ENCODE peak calls at places on chromosomes 2 and 18, in nine cellular contexts. W is pancreas; I is aorta; A is right lobe of liver; G is cardiac muscle cell; Q is OCI-LY7; H is CD8-positive, alpha-beta memory T cell; R is heart right ventricle; F is CD4-positive, alpha-beta memory T cell. L is an unnamed sample.

GRCh38 chr18:9348079-9348671 is 13.6 kb downstream of the TWSG1 start:
- DNase-seq in W (no peak), I (no peak), A (no peak), G (no peak), Q (no peak), H (no peak), R (no peak), F (no peak), L (no peak)

GRCh38 chr18:30727849-30728248 is 314.7 kb downstream of the DSC3 start:
- DNase-seq in W (no peak), I (no peak), A (no peak), G (no peak), Q (no peak), H (no peak), R (no peak), F (no peak), L (no peak)

GRCh38 chr2:30639836-30640235 is 167.4 kb downstream of the CAPN13 start:
- DNase-seq in W (no peak), I (no peak), A (no peak), G (no peak), Q (no peak), H (no peak), R (no peak), F (no peak), L (no peak)

GRCh38 chr2:164314148-164314547 is 307.1 kb downstream of the GRB14 start:
- DNase-seq in W (no peak), I (no peak), A (no peak), G (peak; percentile 29), Q (no peak), H (no peak), R (no peak), F (no peak), L (no peak)

GRCh38 chr18:7116832-7117389 is 686 bp downstream of the LAMA1 start:
- DNase-seq in W (peak; percentile 55), I (no peak), A (no peak), G (peak; percentile 63), Q (no peak), H (no peak), R (no peak), F (no peak), L (no peak)

GRCh38 chr2:72023678-72024390 is 123.8 kb downstream of the CYP26B1 start:
- DNase-seq in W (no peak), I (peak; percentile 25), A (peak; percentile 18), G (no peak), Q (no peak), H (no peak), R (peak; percentile 0), F (no peak), L (no peak)

GRCh38 chr2:223797811-223798721 is 39.3 kb downstream of the AP1S3 start:
- DNase-seq in W (no peak), I (no peak), A (no peak), G (peak; percentile 40), Q (peak; percentile 83), H (no peak), R (no peak), F (no peak), L (peak; percentile 81)

GRCh38 chr2:145116834-145117233 is 596.9 kb upstream of the ZEB2 start:
- DNase-seq in W (no peak), I (no peak), A (no peak), G (no peak), Q (no peak), H (no peak), R (no peak), F (no peak), L (no peak)

GRCh38 chr2:203590496-203590895 is 55.4 kb upstream of the RAPH1 start:
- DNase-seq in W (no peak), I (no peak), A (no peak), G (no peak), Q (no peak), H (no peak), R (no peak), F (no peak), L (no peak)

GRCh38 chr2:14903709-14904374 is 271.3 kb downstream of the LRATD1 start:
- DNase-seq in W (peak; percentile 57), I (no peak), A (peak; percentile 60), G (peak; percentile 53), Q (peak; percentile 75), H (peak; percentile 1), R (no peak), F (peak; percentile 4), L (peak; percentile 52)

DNA sequence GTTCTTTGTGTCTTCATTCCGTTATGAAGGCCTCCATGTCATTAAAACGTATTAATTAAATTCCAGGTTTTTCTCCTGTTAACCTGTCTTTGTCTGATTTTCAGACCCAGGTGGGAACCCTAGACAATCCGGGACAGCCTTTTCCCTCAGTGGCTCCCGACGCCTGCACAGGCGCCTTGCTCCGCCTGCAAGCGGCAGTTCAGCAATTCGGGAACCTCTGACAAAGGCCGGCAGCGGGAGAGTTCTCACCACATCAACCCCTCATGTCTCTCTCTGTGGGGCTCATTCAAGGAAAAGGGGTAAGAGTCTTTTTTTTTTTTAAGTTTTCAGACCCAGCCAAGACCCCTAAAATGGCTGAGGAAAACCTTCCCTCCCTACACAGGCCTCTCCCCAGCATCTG is 259.8 kb upstream of the SALL3 start:
- DNase-seq in W (no peak), I (no peak), A (peak; percentile 24), G (no peak), Q (no peak), H (no peak), R (no peak), F (no peak), L (no peak)
- H3K27ac ChIP-seq in W (no peak overlapping the region), I (no peak overlapping the region), A (no peak overlapping the region), G (no peak overlapping the region), Q (no peak overlapping the region), H (no peak overlapping the region), R (no peak overlapping the region), F (no peak overlapping the region), L (no peak overlapping the region)

DNA sequence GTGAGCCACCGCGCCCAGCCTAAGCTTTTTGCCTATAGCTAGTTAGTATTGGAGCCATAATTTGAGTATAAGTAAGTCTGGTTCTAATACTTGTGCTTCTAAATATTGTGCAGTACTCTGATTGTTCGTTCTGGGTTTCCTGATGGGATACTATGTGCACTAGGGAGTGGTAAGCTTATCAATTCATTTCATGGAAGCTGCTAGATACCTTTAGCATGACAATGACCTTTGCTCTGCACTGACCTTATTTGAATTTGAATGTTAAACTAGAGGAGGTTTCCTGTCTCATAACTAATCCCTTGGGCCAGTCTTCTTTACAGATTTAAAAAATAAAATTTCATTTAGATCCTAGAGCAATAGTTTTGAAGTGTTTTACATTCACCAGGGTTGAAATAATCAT is 125.1 kb downstream of the GPD2 start:
- DNase-seq in W (no peak), I (no peak), A (no peak), G (no peak), Q (no peak), H (no peak), R (no peak), F (no peak), L (no peak)
- H3K4me3 ChIP-seq in W (no peak overlapping the region), I (no peak overlapping the region), A (no peak overlapping the region), G (no peak overlapping the region), Q (no peak overlapping the region), H (no peak overlapping the region), R (no peak overlapping the region), F (no peak overlapping the region), L (no peak overlapping the region)

DNA sequence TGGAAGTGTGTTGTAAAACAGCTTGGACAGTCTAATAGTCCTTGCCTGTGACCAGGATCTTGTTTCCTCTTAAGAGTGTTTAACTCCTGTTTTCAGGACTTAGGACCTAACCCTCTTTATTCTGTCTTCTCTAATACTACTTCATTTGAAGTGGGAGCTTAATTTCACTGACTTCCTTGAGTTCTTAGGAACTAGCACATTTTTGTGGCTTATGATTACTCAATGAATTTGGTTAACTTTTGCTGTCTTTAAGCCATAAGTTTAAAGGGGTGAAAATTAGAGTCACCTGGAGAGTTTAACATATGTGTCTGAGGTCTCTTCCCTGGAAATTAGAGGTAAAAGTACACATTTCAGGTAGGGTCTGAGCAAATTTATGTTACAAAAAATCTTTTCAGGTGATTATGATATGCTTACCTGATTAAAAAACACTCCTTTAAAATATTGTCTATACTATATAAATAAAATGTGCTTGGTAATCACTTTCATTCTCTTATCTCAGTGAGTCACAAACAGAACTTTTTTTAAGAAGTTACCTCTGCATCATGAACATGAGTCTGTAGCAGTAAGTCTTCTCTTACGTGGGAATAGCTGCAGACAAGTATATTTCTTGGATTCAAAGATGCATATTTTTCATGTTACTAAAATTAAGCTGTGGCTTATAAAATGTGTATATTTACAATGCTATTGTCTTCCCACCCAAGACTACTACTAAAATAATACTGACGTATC is 52.7 kb downstream of the ATP9B start:
- DNase-seq in W (no peak), I (no peak), A (no peak), G (no peak), Q (no peak), H (no peak), R (no peak), F (no peak), L (no peak)
- H3K27ac ChIP-seq in W (no peak overlapping the region), I (no peak overlapping the region), A (no peak overlapping the region), G (no peak overlapping the region), Q (no peak overlapping the region), H (no peak overlapping the region), R (no peak overlapping the region), F (no peak overlapping the region), L (no peak overlapping the region)

GRCh38 chr2:171595456-171595855 is 73.2 kb downstream of the CYBRD1 start:
- DNase-seq in W (no peak), I (no peak), A (no peak), G (no peak), Q (no peak), H (no peak), R (no peak), F (no peak), L (no peak)

GRCh38 chr2:171587567-171587966 is 65.3 kb downstream of the CYBRD1 start:
- DNase-seq in W (no peak), I (no peak), A (no peak), G (no peak), Q (no peak), H (no peak), R (no peak), F (no peak), L (no peak)

GRCh38 chr2:171590116-171590515 is 67.8 kb downstream of the CYBRD1 start:
- DNase-seq in W (no peak), I (no peak), A (no peak), G (no peak), Q (no peak), H (no peak), R (no peak), F (no peak), L (no peak)

GRCh38 chr2:171595896-171596295 is 73.6 kb downstream of the CYBRD1 start:
- DNase-seq in W (no peak), I (no peak), A (no peak), G (no peak), Q (no peak), H (no peak), R (no peak), F (no peak), L (peak; percentile 36)

DNA sequence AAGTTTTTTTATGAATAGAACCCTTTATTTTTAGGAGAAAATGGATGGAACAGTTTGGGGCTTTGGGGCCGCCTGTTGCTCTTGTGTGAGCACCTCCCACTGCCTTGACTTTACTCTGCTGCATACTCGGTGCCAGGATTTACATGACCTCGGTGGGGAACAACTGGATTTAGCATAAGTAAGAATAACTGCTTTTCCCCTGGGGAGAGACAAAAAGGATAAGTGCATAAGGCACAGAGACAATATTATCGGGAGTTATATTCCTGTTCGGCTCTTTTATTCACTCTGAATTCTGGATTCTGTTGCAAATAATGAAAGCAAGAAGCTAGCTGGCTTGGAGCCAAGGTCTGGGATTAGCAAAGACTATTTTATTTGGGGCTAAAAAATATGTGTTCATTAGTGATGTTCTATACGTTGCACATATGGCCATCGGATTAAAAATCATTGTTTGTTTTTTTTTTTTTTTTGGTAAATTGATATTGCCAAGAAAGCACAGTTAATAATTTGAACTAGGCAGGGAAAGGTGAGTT is 69.8 kb downstream of the CYBRD1 start:
- DNase-seq in W (no peak), I (no peak), A (no peak), G (no peak), Q (no peak), H (no peak), R (no peak), F (no peak), L (peak; percentile 73)
- H3K4me3 ChIP-seq in W (peak overlapping the region; percentile 7), I (peak overlapping the region; percentile 4), A (no peak overlapping the region), G (no peak overlapping the region), Q (no peak overlapping the region), H (no peak overlapping the region), R (no peak overlapping the region), F (no peak overlapping the region), L (peak overlapping the region; percentile 30)